ENCODE peak calls at places on chromosomes 7 and 10, in seven cellular contexts. P is lung, G is adrenal gland, T is body of pancreas, C is mammary epithelial cell, B is PC-3, N is lower leg skin. Q is an unnamed sample.

GRCh38 chr7:112414855-112415490 is 35.3 kb upstream of the IFRD1 start:
- DNase-seq in P (no peak), G (no peak), T (no peak), C (peak), B (peak), N (no peak), Q (no peak)

GRCh38 chr10:26438534-26439269 is 561 bp downstream of the APBB1IP start:
- DNase-seq in P (peak), G (peak), T (no peak), C (no peak), B (no peak), N (peak), Q (peak)

GRCh38 chr10:118501171-118501570 is 94.3 kb downstream of the PRLHR start:
- DNase-seq in P (no peak), G (no peak), T (no peak), C (peak), B (peak), N (no peak), Q (peak)

GRCh38 chr7:44853391-44853790 is 5.5 kb upstream of the H2AZ2 start:
- DNase-seq in P (no peak), G (no peak), T (no peak), C (peak), B (no peak), N (no peak), Q (no peak)

GRCh38 chr7:55343002-55343781 is 21.9 kb upstream of the LANCL2 start:
- DNase-seq in P (no peak), G (no peak), T (no peak), C (no peak), B (no peak), N (no peak), Q (no peak)

GRCh38 chr7:118648002-118648401 is 423.5 kb downstream of the ANKRD7 start:
- DNase-seq in P (no peak), G (no peak), T (no peak), C (no peak), B (no peak), N (no peak), Q (no peak)

GRCh38 chr10:48495282-48496045 is 109.4 kb downstream of the ARHGAP22 start:
- DNase-seq in P (no peak), G (no peak), T (no peak), C (no peak), B (no peak), N (peak), Q (no peak)

GRCh38 chr10:119306514-119306951 is 99.2 kb downstream of the GRK5 start:
- DNase-seq in P (no peak), G (no peak), T (no peak), C (no peak), B (peak), N (no peak), Q (no peak)

GRCh38 chr10:84208023-84208422 is 13.7 kb downstream of the CDHR1 start:
- DNase-seq in P (no peak), G (no peak), T (no peak), C (no peak), B (no peak), N (no peak), Q (no peak)

GRCh38 chr10:77564781-77565589 is 72.6 kb downstream of the KCNMA1 start:
- DNase-seq in P (no peak), G (no peak), T (no peak), C (peak), B (peak), N (no peak), Q (peak)
- H3K4me3 ChIP-seq in P (no peak), G (no peak), T (no peak), C (no peak), B (no peak), N (no peak), Q (no peak)

DNA sequence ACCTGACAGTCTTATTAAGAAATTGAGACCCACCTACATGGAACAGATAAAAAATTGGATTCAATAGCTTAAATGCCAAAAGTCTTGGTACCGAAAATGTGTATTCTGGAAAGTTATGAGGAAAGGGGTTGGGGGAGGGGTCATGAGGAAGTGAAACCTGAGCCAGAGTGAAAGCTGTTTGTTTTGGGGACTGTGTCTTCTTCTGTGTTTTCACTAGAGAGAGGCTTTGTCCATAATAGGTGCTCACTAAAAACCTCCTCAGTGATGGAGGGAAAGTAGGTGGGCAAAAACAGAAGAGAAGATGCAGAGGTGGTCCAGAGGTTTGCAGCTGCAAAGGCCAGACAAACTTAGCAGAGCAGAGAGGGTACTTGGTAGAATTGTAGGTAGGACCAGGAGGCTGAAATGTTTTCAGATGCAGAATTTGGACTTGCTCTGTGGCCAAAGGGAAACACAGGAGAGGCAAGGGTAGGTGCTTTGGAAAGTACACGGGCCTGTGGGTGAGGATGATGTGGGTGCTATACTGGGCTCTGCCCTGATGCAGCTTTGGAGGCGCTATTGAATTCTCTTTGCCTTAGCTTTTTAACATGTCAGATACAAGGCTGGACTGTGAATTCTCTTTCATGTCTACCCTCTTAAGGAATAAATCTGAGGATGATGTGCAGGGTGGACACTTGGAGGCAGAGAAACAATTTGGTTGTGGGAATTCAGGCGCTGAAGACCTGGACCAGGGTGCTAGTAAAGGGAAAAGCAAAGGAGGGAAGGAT is 254.6 kb downstream of the PTEN start:
- DNase-seq in P (no peak), G (no peak), T (no peak), C (no peak), B (no peak), N (no peak), Q (no peak)
- TF ChIP-seq CTCF in P (no peak), G (no peak), T (peak), C (peak), B (no peak), N (no peak), Q (no peak)

GRCh38 chr10:62990126-62990525 is 143.0 kb upstream of the NRBF2 start:
- DNase-seq in P (no peak), G (no peak), T (no peak), C (peak), B (peak), N (no peak), Q (no peak)

GRCh38 chr10:62996925-62997324 is 136.2 kb upstream of the NRBF2 start:
- DNase-seq in P (no peak), G (no peak), T (peak), C (no peak), B (no peak), N (no peak), Q (no peak)

GRCh38 chr10:62993121-62993520 is 140.0 kb upstream of the NRBF2 start:
- DNase-seq in P (no peak), G (no peak), T (no peak), C (peak), B (peak), N (no peak), Q (peak)

GRCh38 chr10:62992145-62992721 is 140.9 kb upstream of the NRBF2 start:
- DNase-seq in P (no peak), G (no peak), T (no peak), C (peak), B (peak), N (no peak), Q (no peak)
- H3K4me3 ChIP-seq in P (no peak), G (no peak), T (no peak), C (no peak), B (peak), N (no peak), Q (no peak)

GRCh38 chr7:520503-521161 is 986 bp upstream of the PDGFA start:
- DNase-seq in P (no peak), G (no peak), T (no peak), C (no peak), B (no peak), N (no peak), Q (no peak)
- TF ChIP-seq CTCF in P (no peak), G (no peak), T (no peak), C (no peak), B (peak), N (no peak), Q (no peak)

DNA sequence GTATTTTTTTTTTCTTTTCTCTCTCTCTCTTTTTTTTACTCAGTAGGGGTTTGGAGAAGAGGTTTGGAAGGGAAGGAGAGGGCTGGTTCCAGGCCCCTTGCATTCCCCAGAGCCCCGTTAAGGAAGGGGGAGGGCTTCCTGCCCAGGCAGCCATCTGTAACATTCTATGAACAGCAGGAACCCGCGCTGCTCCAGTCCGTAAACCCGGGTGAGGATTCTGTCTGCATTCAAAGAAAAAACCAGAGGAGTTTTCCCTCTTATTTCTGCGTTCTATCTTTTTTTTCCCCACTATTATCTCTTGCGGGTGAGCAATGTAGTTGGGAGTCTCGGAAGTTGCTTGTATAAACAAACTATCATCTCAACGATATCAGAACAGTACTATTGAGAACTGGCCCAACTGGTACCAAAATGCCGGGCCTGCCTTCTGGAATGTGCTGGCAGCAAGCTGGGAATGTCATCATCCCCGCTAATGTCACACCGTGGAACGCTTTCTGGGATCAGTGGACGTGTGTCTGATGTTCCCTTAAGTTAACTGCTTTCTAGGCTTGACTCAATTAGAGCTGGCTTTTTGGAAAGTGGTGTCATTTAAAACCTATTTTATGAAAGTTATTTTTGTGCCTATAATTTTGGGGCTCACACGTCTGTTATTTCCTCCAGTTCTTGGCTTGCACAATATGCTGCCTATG is 153.1 kb upstream of the MEOX2 start:
- DNase-seq in P (peak), G (peak), T (peak), C (no peak), B (no peak), N (peak), Q (peak)
- H3K4me3 ChIP-seq in P (no peak), G (no peak), T (no peak), C (no peak), B (no peak), N (no peak), Q (peak)

DNA sequence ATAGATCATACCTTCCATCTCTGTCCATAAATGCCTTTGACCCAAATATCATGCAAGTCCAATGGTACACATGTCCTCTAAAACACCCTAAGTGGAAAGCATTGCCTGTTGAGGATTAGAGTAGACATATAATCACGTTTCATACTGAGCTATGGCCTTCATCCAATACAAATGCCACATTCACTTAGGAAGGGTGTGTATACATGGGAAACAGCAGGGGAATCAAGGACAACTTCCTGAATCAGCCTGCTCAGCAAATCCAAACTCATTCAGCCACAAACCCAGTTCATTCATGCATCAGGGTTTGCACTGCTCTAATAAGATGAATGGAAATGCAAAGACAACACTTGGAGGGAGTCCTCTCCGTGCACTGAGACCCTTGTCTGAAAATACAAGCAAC is 350.8 kb downstream of the KCNMA1 start:
- DNase-seq in P (no peak), G (no peak), T (no peak), C (no peak), B (no peak), N (no peak), Q (no peak)
- TF ChIP-seq CTCF in P (no peak), G (no peak), T (no peak), C (no peak), B (no peak), N (no peak), Q (no peak)

GRCh38 chr10:10796061-10796773 is 221.5 kb upstream of the CELF2 start:
- DNase-seq in P (peak), G (no peak), T (no peak), C (no peak), B (no peak), N (no peak), Q (peak)

GRCh38 chr10:10794776-10795175 is 222.9 kb upstream of the CELF2 start:
- DNase-seq in P (peak), G (no peak), T (no peak), C (peak), B (peak), N (no peak), Q (peak)

GRCh38 chr10:10791869-10792268 is 225.8 kb upstream of the CELF2 start:
- DNase-seq in P (no peak), G (no peak), T (no peak), C (no peak), B (no peak), N (no peak), Q (no peak)

GRCh38 chr10:10792681-10793080 is 225.0 kb upstream of the CELF2 start:
- DNase-seq in P (no peak), G (no peak), T (no peak), C (peak), B (peak), N (no peak), Q (peak)

DNA sequence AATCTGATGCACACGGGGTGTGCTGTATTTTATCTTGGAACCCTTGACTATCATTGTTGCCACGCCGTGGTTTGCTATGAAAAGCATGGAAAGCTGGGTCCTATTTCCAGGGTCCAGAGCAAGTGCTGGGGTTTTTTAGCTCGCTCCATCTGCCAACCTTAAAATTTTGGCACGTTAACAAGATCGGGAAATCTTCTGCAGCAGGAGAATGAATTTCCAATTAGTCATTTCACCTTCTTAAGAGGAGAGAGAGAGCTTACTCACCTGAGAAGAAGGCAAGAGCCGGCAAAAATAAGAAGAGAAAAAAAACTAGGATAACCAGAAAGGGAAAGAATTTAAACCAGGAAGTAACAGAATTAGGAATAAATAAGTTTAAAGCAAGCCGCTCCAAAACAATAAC is 223.6 kb upstream of the CELF2 start:
- DNase-seq in P (no peak), G (no peak), T (no peak), C (peak), B (peak), N (no peak), Q (no peak)
- H3K4me3 ChIP-seq in P (peak), G (no peak), T (no peak), C (peak), B (peak), N (no peak), Q (no peak)

DNA sequence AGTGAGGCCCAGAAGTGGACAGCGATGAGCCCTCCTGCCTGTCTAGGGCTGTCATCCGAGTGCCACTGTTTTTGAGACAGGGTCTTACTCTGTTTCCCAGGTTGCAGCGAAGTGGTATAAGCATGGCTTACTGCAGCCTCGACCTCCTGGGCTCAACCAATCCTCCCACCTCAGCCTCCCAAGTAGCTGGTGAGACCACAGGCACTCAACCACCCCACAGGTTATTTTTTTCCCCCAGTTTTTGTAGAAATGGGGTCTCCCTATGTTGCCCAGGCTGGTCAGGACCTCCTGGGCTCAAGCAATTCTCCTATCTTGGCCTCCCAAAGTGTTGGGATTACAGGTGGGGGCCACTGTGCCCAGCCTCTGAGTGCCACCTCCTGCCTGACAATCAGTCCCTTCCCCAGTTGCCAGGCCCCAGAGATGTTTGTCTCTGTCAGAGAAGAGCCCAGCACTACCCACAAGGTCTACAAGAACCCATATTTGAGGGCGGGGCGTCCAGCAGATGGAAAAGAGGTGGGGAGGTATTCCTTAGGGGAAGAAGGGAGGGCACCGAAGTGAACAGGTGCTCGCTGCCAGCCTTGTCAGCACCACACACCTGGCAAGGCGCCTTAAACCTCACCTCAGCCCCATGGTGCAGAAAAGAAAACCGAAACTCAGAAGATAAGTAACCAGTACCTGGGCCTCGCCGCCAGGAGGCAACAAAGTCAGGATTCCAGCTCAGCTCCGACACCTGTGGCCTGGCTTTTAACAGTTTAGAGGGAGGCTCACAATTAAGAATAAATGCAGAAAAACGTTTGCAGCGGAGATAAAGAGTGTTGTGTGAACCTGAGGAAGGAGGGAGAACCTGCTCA is 77.4 kb upstream of the ANLN start:
- DNase-seq in P (peak), G (no peak), T (peak), C (peak), B (no peak), N (no peak), Q (no peak)
- TF ChIP-seq CTCF in P (no peak), G (no peak), T (peak), C (no peak), B (no peak), N (no peak), Q (no peak)

GRCh38 chr10:11170993-11171416 is 153.3 kb downstream of the CELF2 start:
- DNase-seq in P (no peak), G (no peak), T (no peak), C (no peak), B (no peak), N (no peak), Q (no peak)

GRCh38 chr10:11167233-11167979 is 149.7 kb downstream of the CELF2 start:
- DNase-seq in P (no peak), G (no peak), T (no peak), C (no peak), B (no peak), N (no peak), Q (no peak)

GRCh38 chr10:11171452-11171851 is 153.8 kb downstream of the CELF2 start:
- DNase-seq in P (no peak), G (no peak), T (no peak), C (no peak), B (no peak), N (no peak), Q (no peak)

GRCh38 chr10:11165591-11166543 is 148.2 kb downstream of the CELF2 start:
- DNase-seq in P (no peak), G (peak), T (peak), C (no peak), B (no peak), N (peak), Q (no peak)

DNA sequence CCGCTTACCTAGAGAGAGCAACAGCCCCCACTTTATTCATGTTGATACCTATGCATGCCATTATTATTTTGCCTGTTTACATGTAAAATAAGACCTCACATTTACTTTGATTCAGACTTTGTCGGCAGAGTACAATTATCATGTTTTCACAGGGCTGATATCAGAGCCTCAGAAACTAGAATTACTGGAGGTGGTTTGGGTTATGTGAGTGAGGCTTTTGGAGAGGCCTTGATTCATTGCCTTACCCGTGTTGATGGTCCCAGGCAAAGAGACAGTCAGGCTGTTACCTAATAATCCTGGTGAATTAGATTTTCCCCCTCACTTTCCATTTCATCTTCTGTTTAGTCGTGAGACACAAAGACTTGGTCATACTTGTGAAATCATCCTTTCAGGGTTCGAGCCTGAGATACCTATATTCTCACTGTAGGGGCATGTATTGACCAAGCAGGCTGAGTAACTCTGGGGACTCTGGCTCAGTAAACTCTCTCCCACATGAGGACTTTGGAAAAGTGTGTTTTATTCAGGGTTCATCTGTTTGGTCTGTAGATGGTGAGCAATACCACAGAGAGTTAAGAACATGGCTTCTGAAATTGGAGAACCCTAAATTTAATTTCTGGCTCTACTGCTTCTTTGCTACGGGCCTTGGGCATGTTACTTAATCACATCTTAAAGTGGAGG is 150.9 kb downstream of the CELF2 start:
- DNase-seq in P (no peak), G (no peak), T (no peak), C (no peak), B (no peak), N (no peak), Q (no peak)
- H3K4me3 ChIP-seq in P (no peak), G (no peak), T (no peak), C (no peak), B (no peak), N (no peak), Q (no peak)

GRCh38 chr7:29641651-29642050 is 78.0 kb downstream of the PRR15 start:
- DNase-seq in P (no peak), G (no peak), T (no peak), C (no peak), B (peak), N (no peak), Q (no peak)

GRCh38 chr7:29639386-29639785 is 75.8 kb downstream of the PRR15 start:
- DNase-seq in P (no peak), G (no peak), T (no peak), C (no peak), B (no peak), N (no peak), Q (no peak)

GRCh38 chr7:29639887-29640600 is 76.4 kb downstream of the PRR15 start:
- DNase-seq in P (no peak), G (no peak), T (no peak), C (no peak), B (no peak), N (no peak), Q (no peak)

GRCh38 chr7:29637374-29637773 is 73.7 kb downstream of the PRR15 start:
- DNase-seq in P (no peak), G (no peak), T (no peak), C (no peak), B (no peak), N (no peak), Q (no peak)

GRCh38 chr7:29636009-29636351 is 72.3 kb downstream of the PRR15 start:
- DNase-seq in P (no peak), G (no peak), T (no peak), C (no peak), B (no peak), N (no peak), Q (no peak)
- TF ChIP-seq CTCF in P (no peak), G (no peak), T (no peak), C (no peak), B (peak), N (no peak), Q (no peak)

Q was measured in AG10803.